ENCODE peak calls at places on chromosomes 4 and X, in six cellular contexts. One of them, this sample, is unnamed.

GRCh38 chrX:111652719-111653118 is 28.3 kb upstream of the ALG13 start:
- DNase-seq in GM12864: no peak
- DNase-seq in osteocyte: no peak
- DNase-seq in WERI-Rb-1: no peak
- DNase-seq in mucosa of descending colon: no peak
- DNase-seq in GM23338: peak
- DNase-seq in this sample: no peak

GRCh38 chrX:125998432-125998831 is 167.7 kb downstream of the DCAF12L2 start:
- DNase-seq in mucosa of descending colon: no peak
- DNase-seq in GM23338: peak
- DNase-seq in osteocyte: no peak
- DNase-seq in WERI-Rb-1: no peak
- DNase-seq in GM12864: no peak
- DNase-seq in this sample: no peak

GRCh38 chr4:164894725-164895124 is 17.7 kb downstream of the APELA start:
- DNase-seq in GM23338: no peak
- DNase-seq in osteocyte: no peak
- DNase-seq in mucosa of descending colon: no peak
- DNase-seq in GM12864: peak
- DNase-seq in WERI-Rb-1: no peak
- DNase-seq in this sample: no peak

GRCh38 chr4:122542411-122543236 is 78.2 kb downstream of the IL21 start:
- DNase-seq in osteocyte: no peak
- DNase-seq in WERI-Rb-1: no peak
- DNase-seq in GM12864: peak
- DNase-seq in mucosa of descending colon: no peak
- DNase-seq in GM23338: no peak
- DNase-seq in this sample: no peak

GRCh38 chr4:83651846-83652245 is 115.9 kb downstream of the GPAT3 start:
- DNase-seq in GM12864: no peak
- DNase-seq in osteocyte: no peak
- DNase-seq in GM23338: no peak
- DNase-seq in WERI-Rb-1: no peak
- DNase-seq in mucosa of descending colon: no peak
- DNase-seq in this sample: no peak

GRCh38 chr4:110518889-110519490 is 43.0 kb downstream of the ENPEP start:
- DNase-seq in GM23338: peak
- DNase-seq in GM12864: no peak
- DNase-seq in mucosa of descending colon: peak
- DNase-seq in osteocyte: no peak
- DNase-seq in WERI-Rb-1: peak
- DNase-seq in this sample: peak

GRCh38 chrX:45756562-45756961 is 555.9 kb upstream of the DIPK2B start:
- DNase-seq in WERI-Rb-1: no peak
- DNase-seq in GM23338: no peak
- DNase-seq in mucosa of descending colon: no peak
- DNase-seq in GM12864: no peak
- DNase-seq in osteocyte: no peak
- DNase-seq in this sample: no peak

GRCh38 chr4:161320377-161320776 is 843.4 kb downstream of the FSTL5 start:
- DNase-seq in GM23338: peak
- DNase-seq in GM12864: peak
- DNase-seq in osteocyte: no peak
- DNase-seq in WERI-Rb-1: peak
- DNase-seq in mucosa of descending colon: peak
- DNase-seq in this sample: peak

GRCh38 chr4:3865986-3866812 is 100.0 kb downstream of the ADRA2C start:
- DNase-seq in mucosa of descending colon: no peak
- DNase-seq in GM12864: no peak
- DNase-seq in WERI-Rb-1: peak
- DNase-seq in osteocyte: no peak
- DNase-seq in GM23338: no peak
- DNase-seq in this sample: peak

GRCh38 chr4:152356428-152357034 is 179.4 kb downstream of the FBXW7 start:
- DNase-seq in mucosa of descending colon: no peak
- DNase-seq in osteocyte: no peak
- DNase-seq in WERI-Rb-1: no peak
- DNase-seq in GM12864: no peak
- DNase-seq in GM23338: no peak
- DNase-seq in this sample: no peak

GRCh38 chrX:45381366-45381765 is 180.7 kb upstream of the DIPK2B start:
- DNase-seq in WERI-Rb-1: no peak
- DNase-seq in mucosa of descending colon: no peak
- DNase-seq in GM23338: no peak
- DNase-seq in GM12864: no peak
- DNase-seq in osteocyte: no peak
- DNase-seq in this sample: no peak

GRCh38 chr4:21593268-21594002 is 355.1 kb downstream of the KCNIP4 start:
- DNase-seq in WERI-Rb-1: no peak
- DNase-seq in GM23338: no peak
- DNase-seq in mucosa of descending colon: no peak
- DNase-seq in osteocyte: no peak
- DNase-seq in GM12864: no peak
- DNase-seq in this sample: no peak

GRCh38 chr4:123892997-123893745 is 496.6 kb downstream of the SPRY1 start:
- DNase-seq in mucosa of descending colon: no peak
- DNase-seq in WERI-Rb-1: peak
- DNase-seq in GM12864: no peak
- DNase-seq in GM23338: no peak
- DNase-seq in osteocyte: no peak
- DNase-seq in this sample: no peak

GRCh38 chr4:28350485-28350884 is 1489.8 kb downstream of the STIM2 start:
- DNase-seq in GM23338: no peak
- DNase-seq in mucosa of descending colon: no peak
- DNase-seq in WERI-Rb-1: no peak
- DNase-seq in osteocyte: no peak
- DNase-seq in GM12864: no peak
- DNase-seq in this sample: no peak

GRCh38 chr4:78297075-78297815 is 240.1 kb downstream of the FRAS1 start:
- DNase-seq in osteocyte: no peak
- DNase-seq in GM23338: no peak
- DNase-seq in mucosa of descending colon: no peak
- DNase-seq in GM12864: peak
- DNase-seq in WERI-Rb-1: no peak
- DNase-seq in this sample: no peak

GRCh38 chr4:78293348-78293747 is 236.2 kb downstream of the FRAS1 start:
- DNase-seq in GM23338: no peak
- DNase-seq in osteocyte: no peak
- DNase-seq in WERI-Rb-1: no peak
- DNase-seq in mucosa of descending colon: no peak
- DNase-seq in GM12864: no peak
- DNase-seq in this sample: no peak

GRCh38 chr4:78293841-78294301 is 236.7 kb downstream of the FRAS1 start:
- DNase-seq in osteocyte: no peak
- DNase-seq in WERI-Rb-1: no peak
- DNase-seq in GM12864: no peak
- DNase-seq in GM23338: no peak
- DNase-seq in mucosa of descending colon: no peak
- DNase-seq in this sample: no peak

GRCh38 chr4:78298618-78299017 is 241.5 kb downstream of the FRAS1 start:
- DNase-seq in WERI-Rb-1: no peak
- DNase-seq in mucosa of descending colon: no peak
- DNase-seq in GM12864: no peak
- DNase-seq in GM23338: no peak
- DNase-seq in osteocyte: no peak
- DNase-seq in this sample: no peak

GRCh38 chr4:78296261-78296660 is 239.1 kb downstream of the FRAS1 start:
- DNase-seq in WERI-Rb-1: no peak
- DNase-seq in GM23338: peak
- DNase-seq in mucosa of descending colon: no peak
- DNase-seq in osteocyte: no peak
- DNase-seq in GM12864: no peak
- DNase-seq in this sample: no peak
- TF ChIP-seq CTCF in WERI-Rb-1: no peak
- TF ChIP-seq CTCF in GM23338: peak
- TF ChIP-seq CTCF in mucosa of descending colon: no peak
- TF ChIP-seq CTCF in osteocyte: no peak
- TF ChIP-seq CTCF in GM12864: no peak
- TF ChIP-seq CTCF in this sample: no peak

GRCh38 chrX:50798782-50799181 is 15.2 kb downstream of the SHROOM4 start:
- DNase-seq in GM12864: no peak
- DNase-seq in mucosa of descending colon: no peak
- DNase-seq in GM23338: no peak
- DNase-seq in osteocyte: no peak
- DNase-seq in WERI-Rb-1: no peak
- DNase-seq in this sample: no peak
- TF ChIP-seq CTCF in GM12864: no peak
- TF ChIP-seq CTCF in mucosa of descending colon: no peak
- TF ChIP-seq CTCF in GM23338: no peak
- TF ChIP-seq CTCF in osteocyte: no peak
- TF ChIP-seq CTCF in WERI-Rb-1: no peak
- TF ChIP-seq CTCF in this sample: no peak

GRCh38 chrX:101799387-101799786 is 132.4 kb downstream of the ZMAT1 start:
- DNase-seq in GM23338: peak
- DNase-seq in GM12864: peak
- DNase-seq in WERI-Rb-1: peak
- DNase-seq in osteocyte: no peak
- DNase-seq in mucosa of descending colon: peak
- DNase-seq in this sample: peak

GRCh38 chrX:101803451-101803850 is 128.4 kb downstream of the ZMAT1 start:
- DNase-seq in osteocyte: no peak
- DNase-seq in GM23338: peak
- DNase-seq in mucosa of descending colon: peak
- DNase-seq in GM12864: peak
- DNase-seq in WERI-Rb-1: no peak
- DNase-seq in this sample: no peak
- TF ChIP-seq CTCF in osteocyte: peak
- TF ChIP-seq CTCF in GM23338: peak
- TF ChIP-seq CTCF in mucosa of descending colon: no peak
- TF ChIP-seq CTCF in GM12864: peak
- TF ChIP-seq CTCF in WERI-Rb-1: no peak
- TF ChIP-seq CTCF in this sample: peak

GRCh38 chr4:633976-634598 is 8.7 kb downstream of the PDE6B start:
- DNase-seq in mucosa of descending colon: no peak
- DNase-seq in GM23338: no peak
- DNase-seq in GM12864: no peak
- DNase-seq in osteocyte: no peak
- DNase-seq in WERI-Rb-1: no peak
- DNase-seq in this sample: no peak
- TF ChIP-seq CTCF in mucosa of descending colon: no peak
- TF ChIP-seq CTCF in GM23338: peak
- TF ChIP-seq CTCF in GM12864: no peak
- TF ChIP-seq CTCF in osteocyte: no peak
- TF ChIP-seq CTCF in WERI-Rb-1: peak
- TF ChIP-seq CTCF in this sample: no peak

GRCh38 chr4:73021634-73022033 is 47.9 kb downstream of the COX18 start:
- DNase-seq in GM12864: peak
- DNase-seq in osteocyte: no peak
- DNase-seq in mucosa of descending colon: peak
- DNase-seq in GM23338: peak
- DNase-seq in WERI-Rb-1: no peak
- DNase-seq in this sample: no peak
- TF ChIP-seq CTCF in GM12864: peak
- TF ChIP-seq CTCF in osteocyte: peak
- TF ChIP-seq CTCF in mucosa of descending colon: no peak
- TF ChIP-seq CTCF in GM23338: peak
- TF ChIP-seq CTCF in WERI-Rb-1: no peak
- TF ChIP-seq CTCF in this sample: no peak

GRCh38 chr4:8730681-8731080 is 138.1 kb downstream of the CPZ start:
- DNase-seq in mucosa of descending colon: no peak
- DNase-seq in GM23338: no peak
- DNase-seq in osteocyte: no peak
- DNase-seq in GM12864: no peak
- DNase-seq in WERI-Rb-1: no peak
- DNase-seq in this sample: no peak

GRCh38 chr4:8730159-8730558 is 137.6 kb downstream of the CPZ start:
- DNase-seq in mucosa of descending colon: no peak
- DNase-seq in WERI-Rb-1: no peak
- DNase-seq in GM23338: no peak
- DNase-seq in GM12864: no peak
- DNase-seq in osteocyte: peak
- DNase-seq in this sample: no peak

GRCh38 chr4:8732092-8732491 is 139.5 kb downstream of the CPZ start:
- DNase-seq in GM12864: no peak
- DNase-seq in osteocyte: no peak
- DNase-seq in WERI-Rb-1: no peak
- DNase-seq in GM23338: no peak
- DNase-seq in mucosa of descending colon: no peak
- DNase-seq in this sample: no peak

GRCh38 chr4:8731364-8731763 is 138.8 kb downstream of the CPZ start:
- DNase-seq in mucosa of descending colon: no peak
- DNase-seq in WERI-Rb-1: no peak
- DNase-seq in GM23338: no peak
- DNase-seq in osteocyte: peak
- DNase-seq in GM12864: no peak
- DNase-seq in this sample: no peak

DNA sequence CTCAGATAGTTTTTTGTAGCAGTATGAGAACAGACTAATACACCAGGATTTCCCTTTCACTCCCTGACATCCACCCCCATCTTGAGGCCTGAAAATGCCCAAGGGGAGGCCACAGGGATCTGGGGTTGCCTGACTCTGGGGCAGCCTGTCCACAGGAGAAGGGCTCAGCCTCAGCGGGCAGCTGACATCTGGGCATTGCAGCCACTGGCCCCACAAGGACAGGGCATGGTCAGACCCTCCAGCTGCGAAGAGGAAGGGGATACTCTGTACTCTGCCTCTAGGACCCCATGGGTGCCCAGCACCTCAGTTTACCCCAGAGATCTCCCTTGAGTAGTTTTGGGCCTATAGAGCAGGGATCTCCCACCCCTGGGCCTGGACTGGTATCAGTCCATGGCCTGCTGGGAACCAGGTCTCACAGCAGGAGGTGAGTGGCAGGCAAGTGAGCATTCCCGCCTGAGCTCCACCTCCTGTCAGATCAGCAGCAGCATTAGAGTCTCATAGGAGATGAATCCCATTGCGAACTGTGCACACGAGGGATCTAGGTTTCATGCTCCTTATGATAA is 138.9 kb downstream of the HMX1 start:
- DNase-seq in WERI-Rb-1: no peak
- DNase-seq in mucosa of descending colon: no peak
- DNase-seq in osteocyte: no peak
- DNase-seq in GM23338: no peak
- DNase-seq in GM12864: no peak
- DNase-seq in this sample: no peak
- TF ChIP-seq CTCF in WERI-Rb-1: no peak
- TF ChIP-seq CTCF in mucosa of descending colon: no peak
- TF ChIP-seq CTCF in osteocyte: no peak
- TF ChIP-seq CTCF in GM23338: no peak
- TF ChIP-seq CTCF in GM12864: no peak
- TF ChIP-seq CTCF in this sample: no peak

DNA sequence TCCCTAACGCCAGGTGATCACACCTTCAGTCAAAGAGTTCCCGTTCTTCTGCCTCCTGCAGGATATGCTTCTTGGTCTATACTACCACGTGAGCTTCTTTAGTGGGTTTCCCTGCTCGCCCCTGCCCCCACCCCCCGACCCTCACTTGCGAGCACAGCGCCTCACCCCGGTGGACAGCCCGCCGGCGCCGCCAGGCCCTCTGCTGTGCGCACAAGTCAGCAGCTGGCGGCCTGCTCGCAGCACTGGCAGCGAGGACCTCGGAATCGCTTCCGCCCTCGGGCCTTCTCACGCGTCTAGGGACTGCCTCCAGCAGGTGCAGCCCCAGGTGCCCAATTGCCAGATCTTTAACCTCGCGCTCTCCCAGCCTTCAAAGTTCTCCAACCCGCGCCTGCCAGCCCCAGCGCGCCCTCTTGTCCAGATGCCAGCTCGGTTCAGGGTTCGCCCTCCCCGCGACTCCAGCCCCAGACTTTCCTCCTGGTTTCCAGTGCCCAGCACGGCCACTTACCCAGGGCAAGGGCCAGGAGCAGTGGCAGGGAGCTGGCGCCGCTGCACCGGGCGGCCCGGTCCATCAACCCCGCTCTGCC is 474 bp downstream of the BTC start:
- DNase-seq in WERI-Rb-1: peak
- DNase-seq in osteocyte: no peak
- DNase-seq in GM23338: peak
- DNase-seq in mucosa of descending colon: peak
- DNase-seq in GM12864: no peak
- DNase-seq in this sample: peak
- TF ChIP-seq CTCF in WERI-Rb-1: peak
- TF ChIP-seq CTCF in osteocyte: peak
- TF ChIP-seq CTCF in GM23338: peak
- TF ChIP-seq CTCF in mucosa of descending colon: peak
- TF ChIP-seq CTCF in GM12864: peak
- TF ChIP-seq CTCF in this sample: no peak

This sample was measured in glutamatergic neuron.